ENCODE peak calls at places on chromosomes 6 and 20, in six cellular contexts. B, Z, Q, T, F and S are unnamed samples.

GRCh38 chr20:44648068-44648467 is 3.4 kb downstream of the ADA start:
- DNase-seq in B (no peak), Z (no peak), Q (no peak), T (no peak), F (no peak), S (no peak)

GRCh38 chr20:57693002-57693582 is 16.7 kb downstream of the PMEPA1 start:
- DNase-seq in B (no peak), Z (no peak), Q (no peak), T (peak), F (no peak), S (no peak)

GRCh38 chr20:41524980-41525613 is 93.1 kb downstream of the CHD6 start:
- DNase-seq in B (no peak), Z (no peak), Q (no peak), T (peak), F (no peak), S (no peak)

GRCh38 chr6:164014716-164015484 is 600.4 kb downstream of the QKI start:
- DNase-seq in B (no peak), Z (no peak), Q (no peak), T (no peak), F (no peak), S (no peak)

GRCh38 chr6:24856954-24857670 is 58.4 kb upstream of the ARMH2 start:
- DNase-seq in B (no peak), Z (no peak), Q (no peak), T (no peak), F (no peak), S (peak)

GRCh38 chr20:10642859-10643559 is 30.8 kb downstream of the JAG1 start:
- DNase-seq in B (no peak), Z (no peak), Q (no peak), T (no peak), F (peak), S (no peak)

GRCh38 chr20:57693670-57694329 is 16.0 kb downstream of the PMEPA1 start:
- DNase-seq in B (no peak), Z (no peak), Q (no peak), T (no peak), F (no peak), S (no peak)

GRCh38 chr20:47379433-47380150 is 23.1 kb upstream of the ZMYND8 start:
- DNase-seq in B (no peak), Z (no peak), Q (no peak), T (no peak), F (no peak), S (no peak)

GRCh38 chr20:25237610-25238318 is 10.1 kb upstream of the PYGB start:
- DNase-seq in B (peak), Z (no peak), Q (peak), T (peak), F (no peak), S (peak)

GRCh38 chr6:113065606-113066005 is 718.5 kb downstream of the RFPL4B start:
- DNase-seq in B (no peak), Z (no peak), Q (peak), T (no peak), F (no peak), S (no peak)

GRCh38 chr20:9515761-9516657 is 1.6 kb downstream of the LAMP5 start:
- DNase-seq in B (no peak), Z (no peak), Q (no peak), T (no peak), F (no peak), S (no peak)

GRCh38 chr6:195861-196360 is 96.4 kb upstream of the DUSP22 start:
- DNase-seq in B (peak), Z (no peak), Q (peak), T (no peak), F (no peak), S (peak)

GRCh38 chr6:11098009-11098408 is 4.4 kb downstream of the SMIM13 start:
- DNase-seq in B (no peak), Z (no peak), Q (no peak), T (peak), F (no peak), S (no peak)

GRCh38 chr6:11258260-11259237 is 26.1 kb upstream of the NEDD9 start:
- DNase-seq in B (peak), Z (no peak), Q (no peak), T (peak), F (no peak), S (no peak)

GRCh38 chr20:51906694-51907093 is 104.4 kb upstream of the SALL4 start:
- DNase-seq in B (no peak), Z (no peak), Q (no peak), T (no peak), F (no peak), S (no peak)

GRCh38 chr6:111329882-111330633 is 153.0 kb downstream of the REV3L start:
- DNase-seq in B (no peak), Z (no peak), Q (no peak), T (no peak), F (no peak), S (no peak)